ENCODE peak calls at places on chromosomes 6 and 20, in six cellular contexts. E is IMR-90, Y is heart left ventricle, P is uterus, S is lower leg skin, Z is transverse colon. R is an unnamed sample.

GRCh38 chr6:5159162-5159561 is 74.0 kb downstream of the PPP1R3G start:
- DNase-seq in P (no peak), S (no peak), Y (no peak), E (no peak), Z (no peak), R (no peak)

GRCh38 chr6:89371849-89372505 is 19.5 kb upstream of the UBE2J1 start:
- DNase-seq in P (peak; percentile 68), E (peak; percentile 26), Y (peak; percentile 79), S (peak; percentile 47), Z (peak; percentile 85), R (peak; percentile 49)

GRCh38 chr20:9903048-9903651 is 64.3 kb upstream of the PAK5 start:
- DNase-seq in E (no peak), Y (no peak), Z (no peak), P (no peak), S (no peak), R (no peak)

GRCh38 chr6:110524305-110524704 is 47.9 kb upstream of the SLC22A16 start:
- DNase-seq in Y (no peak), P (no peak), Z (no peak), E (no peak), S (no peak), R (no peak)

GRCh38 chr20:7980332-7981046 is 39.1 kb downstream of the TMX4 start:
- DNase-seq in Y (no peak), Z (no peak), E (peak; percentile 64), S (no peak), P (no peak), R (peak; percentile 10)

GRCh38 chr20:38973546-38974120 is 11.5 kb downstream of the DHX35 start:
- DNase-seq in S (no peak), Y (no peak), P (no peak), E (peak; percentile 77), Z (no peak), R (peak; percentile 13)

GRCh38 chr20:49034070-49034732 is 11.9 kb upstream of the CSE1L start:
- DNase-seq in Z (no peak), E (no peak), P (no peak), S (no peak), Y (no peak), R (no peak)

GRCh38 chr20:37228111-37228510 is 33.5 kb downstream of the GHRH start:
- DNase-seq in E (no peak), Z (no peak), S (no peak), Y (no peak), P (no peak), R (no peak)

GRCh38 chr6:151494235-151494950 is 576 bp downstream of the CCDC170 start:
- DNase-seq in E (peak; percentile 41), Z (no peak), S (peak; percentile 28), P (peak; percentile 44), Y (peak; percentile 34), R (peak; percentile 17)

GRCh38 chr20:61673152-61673551 is 392.5 kb downstream of the TAF4 start:
- DNase-seq in Z (no peak), P (no peak), Y (no peak), S (no peak), E (no peak), R (no peak)

GRCh38 chr6:2242311-2242710 is 3.1 kb downstream of the GMDS start:
- DNase-seq in P (no peak), S (no peak), Z (no peak), Y (no peak), E (no peak), R (no peak)

DNA sequence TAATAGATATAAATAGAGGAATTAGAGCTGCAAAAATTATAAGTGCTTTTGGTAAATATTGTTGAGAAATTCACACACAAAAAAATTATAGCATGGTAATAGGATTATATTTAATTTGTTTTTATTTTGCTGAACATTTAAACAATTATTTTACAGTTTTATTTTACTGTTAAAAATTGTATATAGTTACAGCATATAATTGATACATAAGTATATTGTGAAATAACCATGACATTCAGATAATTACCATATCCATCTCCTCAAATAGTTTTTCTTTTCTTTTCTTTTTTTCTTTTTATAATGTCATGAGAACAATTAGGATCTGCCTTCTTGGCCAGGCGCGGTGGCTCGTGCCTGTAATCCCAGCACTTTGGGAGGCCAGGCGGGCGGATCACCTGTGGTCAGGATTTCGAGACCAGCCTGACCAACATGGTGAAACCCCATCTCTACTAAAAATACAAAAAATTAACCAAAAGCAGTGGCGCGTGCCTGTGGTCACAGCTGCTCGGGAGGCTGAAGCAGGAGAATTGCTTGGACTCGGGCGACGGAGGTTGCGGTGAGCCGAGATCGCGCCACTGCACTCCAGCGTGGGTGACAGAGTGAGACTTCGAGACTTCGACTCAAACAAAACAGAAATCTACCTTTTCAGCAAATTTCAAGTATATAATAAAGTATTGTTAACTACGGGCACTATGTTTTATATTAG is 654.2 kb downstream of the TENT5A start:
- DNase-seq in P (no peak), S (no peak), E (no peak), Y (no peak), Z (no peak), R (no peak)
- TF ChIP-seq CTCF in P (no peak), S (no peak), E (no peak), Y (no peak), Z (no peak), R (no peak)

GRCh38 chr6:31814677-31815024 is 432 bp downstream of the HSPA1L start:
- DNase-seq in S (peak; percentile 98), P (peak; percentile 96), Z (peak; percentile 96), Y (peak; percentile 97), E (peak; percentile 97), R (peak; percentile 98)
- TF ChIP-seq POLR2A in S (no peak), P (peak; percentile 37), Z (peak; percentile 62), Y (no peak), E (no peak), R (peak; percentile 90)

GRCh38 chr6:109440325-109441068 is at the start of the genes PPIL6 and SMPD2:
- DNase-seq in P (peak; percentile 94), Z (peak; percentile 90), E (peak; percentile 87), Y (peak; percentile 92), S (peak; percentile 83), R (peak; percentile 86)
- TF ChIP-seq CTCF in P (peak; percentile 49), Z (no peak), E (peak; percentile 46), Y (peak; percentile 22), S (no peak), R (peak; percentile 34)

GRCh38 chr20:32737371-32738223 is 5.7 kb downstream of the COMMD7 start:
- DNase-seq in Z (no peak), P (no peak), S (no peak), E (peak; percentile 91), Y (no peak), R (no peak)

GRCh38 chr20:32741151-32741550 is 2.1 kb downstream of the COMMD7 start:
- DNase-seq in Z (no peak), Y (no peak), E (no peak), S (no peak), P (no peak), R (no peak)

GRCh38 chr20:32742322-32743236 is 688 bp downstream of the COMMD7 start:
- DNase-seq in Z (no peak), P (peak; percentile 17), Y (no peak), S (no peak), E (no peak), R (no peak)

GRCh38 chr20:32743237-32744112 is at the start of gene COMMD7:
- DNase-seq in E (peak; percentile 44), P (peak; percentile 62), Z (peak; percentile 70), S (peak; percentile 29), Y (peak; percentile 79), R (peak; percentile 29)
- TF ChIP-seq POLR2A in E (peak; percentile 46), P (no peak), Z (no peak), S (no peak), Y (no peak), R (no peak)

DNA sequence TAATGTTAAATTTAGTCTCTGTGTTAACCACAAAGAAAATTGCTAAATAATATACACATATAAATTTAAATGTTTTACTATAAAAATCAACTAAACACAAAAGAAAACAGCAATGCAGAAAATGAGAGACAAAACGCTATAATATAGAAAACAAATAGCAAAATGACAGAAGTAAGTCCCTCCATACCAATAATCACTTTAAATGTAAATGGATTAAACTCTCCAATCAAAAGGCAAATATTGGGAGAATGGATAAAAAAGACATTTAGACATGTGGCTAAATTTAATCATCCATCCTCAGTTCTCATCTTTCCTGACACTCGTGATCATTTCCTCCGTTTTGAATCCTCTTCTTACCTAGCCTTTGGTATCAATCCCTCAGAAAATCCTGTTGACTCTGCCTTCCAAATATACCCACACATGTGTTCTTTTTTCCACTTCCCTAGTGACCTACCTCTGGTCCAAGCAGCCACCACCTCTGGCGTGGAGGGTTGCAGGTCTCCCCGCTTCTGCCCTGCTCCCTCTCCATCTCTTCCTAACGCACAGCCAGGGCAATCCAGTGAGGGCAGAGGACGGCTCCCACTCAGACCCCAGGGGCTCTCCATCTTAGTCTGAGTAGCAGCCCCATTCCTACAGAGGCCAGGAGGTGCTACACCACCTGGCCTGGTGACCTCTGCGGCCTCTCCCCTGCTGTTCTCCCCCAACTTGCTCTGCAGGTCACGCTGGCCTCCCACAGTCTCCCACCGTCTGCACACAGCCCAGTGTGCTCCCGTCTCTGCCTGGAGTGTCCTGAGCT is 149.2 kb downstream of the RNASET2 start:
- DNase-seq in E (no peak), Z (no peak), P (no peak), Y (no peak), S (no peak), R (no peak)
- TF ChIP-seq CTCF in E (no peak), Z (no peak), P (no peak), Y (no peak), S (no peak), R (no peak)

GRCh38 chr20:43457640-43458421 is at the start of gene SRSF6:
- DNase-seq in Z (peak; percentile 96), Y (peak; percentile 97), P (peak; percentile 94), S (peak; percentile 92), E (peak; percentile 87), R (peak; percentile 95)
- TF ChIP-seq POLR2A in Z (peak; percentile 99), Y (peak; percentile 89), P (peak; percentile 97), S (no peak), E (peak; percentile 100), R (peak; percentile 95)

DNA sequence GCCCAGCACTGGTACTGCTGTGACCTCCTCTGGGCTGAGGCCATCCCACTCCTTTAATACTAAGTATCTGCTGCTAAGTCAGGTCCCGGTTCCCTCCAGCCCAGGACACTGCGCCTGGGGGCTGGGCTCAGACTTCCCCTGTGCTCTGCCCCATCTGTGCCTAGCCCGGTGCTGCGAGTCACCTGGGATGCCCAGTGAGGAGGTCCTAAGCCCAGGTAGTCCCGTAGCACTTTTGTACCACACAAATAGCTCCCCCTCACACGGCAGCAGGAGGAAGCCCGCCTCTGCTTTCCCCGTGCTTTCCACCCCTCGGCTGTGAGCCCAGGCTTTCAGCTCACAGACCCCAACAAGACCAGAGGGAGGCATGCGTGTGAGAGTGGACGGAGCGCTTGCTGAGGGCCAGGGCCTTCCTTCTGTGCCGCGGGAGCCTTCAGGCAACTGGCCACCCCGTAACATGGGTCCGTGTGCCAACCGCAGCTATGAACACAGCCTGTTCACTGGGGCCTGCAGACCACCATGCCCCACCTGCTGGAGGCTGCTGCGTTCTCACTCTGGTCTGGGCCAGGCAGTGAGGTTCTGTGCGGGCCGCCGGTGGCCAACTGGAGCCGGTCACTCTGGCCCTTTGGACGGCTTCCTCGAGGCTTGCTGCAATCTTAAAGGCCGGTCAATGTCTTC is 79.9 kb upstream of the MPC1 start:
- DNase-seq in S (no peak), Z (no peak), Y (no peak), E (no peak), P (no peak), R (no peak)
- TF ChIP-seq CTCF in S (no peak), Z (no peak), Y (no peak), E (no peak), P (no peak), R (no peak)

GRCh38 chr6:79997728-79998127 is 6.7 kb upstream of the TTK start:
- DNase-seq in S (no peak), P (no peak), Z (no peak), E (no peak), Y (no peak), R (no peak)

GRCh38 chr6:79989641-79990040 is 14.8 kb upstream of the TTK start:
- DNase-seq in P (no peak), Y (no peak), E (no peak), Z (no peak), S (no peak), R (no peak)

GRCh38 chr6:79993911-79994309 is 10.5 kb upstream of the TTK start:
- DNase-seq in P (no peak), Z (no peak), E (no peak), S (no peak), Y (no peak), R (no peak)

GRCh38 chr6:79993012-79993910 is 11.2 kb upstream of the TTK start:
- DNase-seq in Y (no peak), P (no peak), E (no peak), Z (no peak), S (no peak), R (no peak)
- TF ChIP-seq POLR2A in Y (no peak), P (no peak), E (no peak), Z (no peak), S (no peak), R (no peak)

R was measured in prostate gland.